ENCODE peak calls at places on chromosomes 4 and X, in eight cellular contexts. Z is mesothelial cell of epicardium, B is T-helper 17 cell, D is hypothalamus, M is SW480, Y is SHP77, Q is astrocyte of the spinal cord, P is brain microvascular endothelial cell. A is an unnamed sample.

GRCh38 chr4:151099976-151100417 is 569 bp downstream of the RPS3A start:
- DNase-seq in Q (peak), M (peak), B (no peak), Z (no peak), P (no peak), D (no peak), Y (no peak), A (no peak)

GRCh38 chr4:826508-827208 is 729 bp upstream of the CPLX1 start:
- DNase-seq in B (no peak), Q (no peak), M (no peak), Y (no peak), Z (no peak), P (no peak), D (no peak), A (no peak)

GRCh38 chrX:150610038-150610437 is 41.6 kb downstream of the MTM1 start:
- DNase-seq in Z (no peak), D (no peak), B (no peak), Q (no peak), Y (no peak), P (no peak), M (no peak), A (no peak)

GRCh38 chrX:1679238-1679637 is 64.4 kb downstream of the ASMT start:
- DNase-seq in P (peak), D (no peak), Y (no peak), B (no peak), Q (peak), M (peak), Z (no peak), A (no peak)

GRCh38 chr4:41142946-41143720 is 71.2 kb downstream of the APBB2 start:
- DNase-seq in Z (no peak), B (no peak), P (peak), Q (peak), D (no peak), M (peak), Y (no peak), A (peak)

GRCh38 chr4:114017120-114017917 is 37.9 kb upstream of the ARSJ start:
- DNase-seq in D (no peak), Y (no peak), Z (no peak), B (no peak), P (no peak), Q (no peak), M (peak), A (no peak)

GRCh38 chr4:81472249-81473085 is 760 bp upstream of the RASGEF1B start:
- DNase-seq in B (no peak), Y (no peak), Q (peak), M (peak), D (no peak), P (peak), Z (no peak), A (peak)

GRCh38 chr4:144547678-144548298 is 98.2 kb upstream of the HHIP start:
- DNase-seq in Q (no peak), Z (no peak), Y (no peak), B (no peak), M (no peak), P (no peak), D (no peak), A (no peak)

GRCh38 chr4:77415689-77416088 is 189.9 kb upstream of the CXCL13 start:
- DNase-seq in M (no peak), D (no peak), P (no peak), Z (no peak), B (no peak), Q (no peak), Y (no peak), A (no peak)

GRCh38 chr4:143626134-143626859 is 74.2 kb downstream of the FREM3 start:
- DNase-seq in M (no peak), Q (peak), Z (no peak), P (peak), D (no peak), B (no peak), Y (no peak), A (peak)

GRCh38 chr4:150402968-150403367 is 179.0 kb upstream of the MAB21L2 start:
- DNase-seq in D (no peak), B (no peak), Z (peak), M (no peak), P (no peak), Q (peak), Y (peak), A (peak)

GRCh38 chr4:139904406-139904805 is 238.8 kb downstream of the MGST2 start:
- DNase-seq in Y (no peak), P (no peak), D (no peak), Q (no peak), M (no peak), B (no peak), Z (no peak), A (no peak)

GRCh38 chr4:38132140-38132673 is 172.0 kb downstream of the PTTG2 start:
- DNase-seq in M (peak), D (no peak), B (peak), Y (no peak), P (peak), Z (no peak), Q (peak), A (no peak)

GRCh38 chr4:74522251-74522991 is 77.5 kb downstream of the AREG start:
- DNase-seq in P (no peak), M (no peak), Y (no peak), Z (no peak), B (no peak), Q (peak), D (no peak), A (no peak)

GRCh38 chr4:156248921-156249320 is 295.3 kb upstream of the CTSO start:
- DNase-seq in P (no peak), B (no peak), D (no peak), Z (no peak), Y (no peak), Q (no peak), M (no peak), A (no peak)

GRCh38 chr4:145293658-145294057 is 113.3 kb upstream of the OTUD4 start:
- DNase-seq in Q (no peak), M (no peak), Y (no peak), P (no peak), Z (no peak), D (no peak), B (no peak), A (no peak)

GRCh38 chrX:107562482-107562881 is 65.8 kb upstream of the PRPS1 start:
- DNase-seq in D (no peak), Q (peak), M (no peak), B (no peak), Y (no peak), Z (no peak), P (peak), A (peak)

GRCh38 chr4:176778063-176778462 is 14.7 kb downstream of the VEGFC start:
- DNase-seq in Q (peak), M (no peak), Y (no peak), P (peak), Z (no peak), B (no peak), D (no peak), A (no peak)

GRCh38 chr4:91961504-91961903 is 342.3 kb upstream of the GRID2 start:
- DNase-seq in Y (no peak), Z (no peak), D (no peak), P (no peak), Q (peak), M (no peak), B (no peak), A (no peak)

GRCh38 chrX:11239230-11239629 is 54.0 kb upstream of the AMELX start:
- DNase-seq in M (peak), Z (no peak), P (peak), Q (peak), D (no peak), B (no peak), Y (no peak), A (no peak)

GRCh38 chr4:16896871-16897270 is 1.6 kb downstream of the LDB2 start:
- DNase-seq in Z (no peak), M (no peak), D (no peak), B (no peak), P (peak), Q (peak), Y (no peak), A (no peak)

GRCh38 chr4:153905231-153905630 is 116.3 kb upstream of the SFRP2 start:
- DNase-seq in M (no peak), B (no peak), P (no peak), Y (no peak), Z (no peak), D (no peak), Q (no peak), A (no peak)

GRCh38 chrX:114626323-114626722 is 42.4 kb downstream of the HTR2C start:
- DNase-seq in P (no peak), Z (no peak), B (no peak), Y (peak), D (no peak), Q (peak), M (peak), A (peak)

GRCh38 chr4:151939670-151940069 is 178.9 kb upstream of the GATB start:
- DNase-seq in D (no peak), Z (no peak), P (no peak), B (no peak), M (no peak), Y (no peak), Q (no peak), A (no peak)